ENCODE peak calls at places on chromosomes 3 and 15, in five cellular contexts. One of them, this sample, is unnamed.

GRCh38 chr15:79878078-79878705 is 18.6 kb downstream of the MTHFS start:
- DNase-seq in GM12878: no peak
- DNase-seq in HepG2: no peak
- DNase-seq in K562: no peak
- DNase-seq in IMR-90: no peak
- DNase-seq in this sample: no peak

GRCh38 chr3:129688310-129688895 is 81.9 kb upstream of the PLXND1 start:
- DNase-seq in GM12878: no peak
- DNase-seq in HepG2: peak
- DNase-seq in K562: no peak
- DNase-seq in IMR-90: peak
- DNase-seq in this sample: no peak

GRCh38 chr3:125647318-125648014 is 52.2 kb upstream of the OSBPL11 start:
- DNase-seq in GM12878: no peak
- DNase-seq in HepG2: no peak
- DNase-seq in K562: no peak
- DNase-seq in IMR-90: no peak
- DNase-seq in this sample: no peak

GRCh38 chr3:119810018-119810435 is 28.1 kb downstream of the NR1I2 start:
- DNase-seq in GM12878: peak
- DNase-seq in HepG2: no peak
- DNase-seq in K562: no peak
- DNase-seq in IMR-90: peak
- DNase-seq in this sample: no peak

GRCh38 chr15:64847016-64847415 is 5.3 kb downstream of the PLEKHO2 start:
- DNase-seq in GM12878: no peak
- DNase-seq in HepG2: no peak
- DNase-seq in K562: no peak
- DNase-seq in IMR-90: no peak
- DNase-seq in this sample: no peak

GRCh38 chr3:156230291-156230900 is 110.0 kb downstream of the KCNAB1 start:
- DNase-seq in GM12878: no peak
- DNase-seq in HepG2: no peak
- DNase-seq in K562: no peak
- DNase-seq in IMR-90: no peak
- DNase-seq in this sample: no peak

GRCh38 chr3:129543999-129544398 is 1.0 kb downstream of the H1-8 start:
- DNase-seq in GM12878: no peak
- DNase-seq in HepG2: no peak
- DNase-seq in K562: no peak
- DNase-seq in IMR-90: no peak
- DNase-seq in this sample: no peak

GRCh38 chr15:80489030-80489594 is 84.9 kb downstream of the ARNT2 start:
- DNase-seq in GM12878: no peak
- DNase-seq in HepG2: peak
- DNase-seq in K562: no peak
- DNase-seq in IMR-90: peak
- DNase-seq in this sample: no peak

GRCh38 chr3:7672124-7672523 is 811.2 kb downstream of the GRM7 start:
- DNase-seq in GM12878: no peak
- DNase-seq in HepG2: no peak
- DNase-seq in K562: no peak
- DNase-seq in IMR-90: no peak
- DNase-seq in this sample: no peak

GRCh38 chr3:175426805-175427204 is 567.7 kb downstream of the NAALADL2 start:
- DNase-seq in GM12878: no peak
- DNase-seq in HepG2: no peak
- DNase-seq in K562: no peak
- DNase-seq in IMR-90: peak
- DNase-seq in this sample: no peak

GRCh38 chr15:92907880-92908279 is 7.8 kb downstream of the CHD2 start:
- DNase-seq in GM12878: no peak
- DNase-seq in HepG2: no peak
- DNase-seq in K562: peak
- DNase-seq in IMR-90: peak
- DNase-seq in this sample: peak

GRCh38 chr3:9951962-9952805 is at the start of gene PRRT3:
- DNase-seq in GM12878: no peak
- DNase-seq in HepG2: no peak
- DNase-seq in K562: peak
- DNase-seq in IMR-90: peak
- DNase-seq in this sample: no peak

GRCh38 chr15:57972801-57973311 is 92.7 kb downstream of the ALDH1A2 start:
- DNase-seq in GM12878: no peak
- DNase-seq in HepG2: no peak
- DNase-seq in K562: no peak
- DNase-seq in IMR-90: no peak
- DNase-seq in this sample: no peak

GRCh38 chr3:63807901-63808589 is 11.1 kb upstream of the C3orf49 start:
- DNase-seq in GM12878: no peak
- DNase-seq in HepG2: no peak
- DNase-seq in K562: no peak
- DNase-seq in IMR-90: no peak
- DNase-seq in this sample: no peak

GRCh38 chr15:67133738-67134576 is 68.6 kb downstream of the SMAD3 start:
- DNase-seq in GM12878: no peak
- DNase-seq in HepG2: no peak
- DNase-seq in K562: no peak
- DNase-seq in IMR-90: peak
- DNase-seq in this sample: peak

GRCh38 chr3:133591271-133591742 is 17.8 kb downstream of the CDV3 start:
- DNase-seq in GM12878: no peak
- DNase-seq in HepG2: no peak
- DNase-seq in K562: no peak
- DNase-seq in IMR-90: peak
- DNase-seq in this sample: no peak

GRCh38 chr15:67520976-67521769 is at the start of gene C15orf61:
- DNase-seq in GM12878: peak
- DNase-seq in HepG2: peak
- DNase-seq in K562: peak
- DNase-seq in IMR-90: peak
- DNase-seq in this sample: peak

GRCh38 chr15:70561885-70562284 is 201.5 kb downstream of the UACA start:
- DNase-seq in GM12878: no peak
- DNase-seq in HepG2: no peak
- DNase-seq in K562: no peak
- DNase-seq in IMR-90: no peak
- DNase-seq in this sample: no peak

GRCh38 chr3:142281474-142281873 is 56.1 kb upstream of the GK5 start:
- DNase-seq in GM12878: no peak
- DNase-seq in HepG2: no peak
- DNase-seq in K562: no peak
- DNase-seq in IMR-90: no peak
- DNase-seq in this sample: no peak

GRCh38 chr15:26210980-26211379 is 347.9 kb upstream of the ATP10A start:
- DNase-seq in GM12878: no peak
- DNase-seq in HepG2: no peak
- DNase-seq in K562: no peak
- DNase-seq in IMR-90: no peak
- DNase-seq in this sample: no peak

GRCh38 chr3:39268554-39268910 is 11.3 kb downstream of the CX3CR1 start:
- DNase-seq in GM12878: no peak
- DNase-seq in HepG2: no peak
- DNase-seq in K562: no peak
- DNase-seq in IMR-90: no peak
- DNase-seq in this sample: no peak

GRCh38 chr15:58064119-58065010 is 1.1 kb downstream of the ALDH1A2 start:
- DNase-seq in GM12878: no peak
- DNase-seq in HepG2: no peak
- DNase-seq in K562: no peak
- DNase-seq in IMR-90: no peak
- DNase-seq in this sample: no peak

GRCh38 chr15:58475573-58476524 is 44.1 kb downstream of the LIPC start:
- DNase-seq in GM12878: no peak
- DNase-seq in HepG2: peak
- DNase-seq in K562: no peak
- DNase-seq in IMR-90: peak
- DNase-seq in this sample: no peak

DNA sequence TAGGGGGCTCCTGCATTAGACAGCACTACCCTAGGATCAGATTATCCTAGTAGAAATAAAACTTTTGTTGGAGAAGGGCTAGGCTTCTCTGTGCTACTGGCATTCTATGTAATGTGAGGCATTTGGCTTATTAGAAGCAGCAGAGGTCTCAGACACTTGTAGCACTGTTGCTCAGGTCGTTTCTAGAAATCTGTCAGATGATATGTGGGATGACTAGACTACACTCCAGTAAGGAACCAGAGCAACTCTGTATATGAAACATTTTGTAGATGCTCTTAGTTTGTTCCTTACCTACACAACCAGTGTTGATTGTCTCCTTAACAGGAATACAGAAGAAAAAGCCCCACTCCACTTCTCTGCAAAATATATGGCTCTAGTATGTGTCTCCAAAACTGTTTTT is 21.9 kb upstream of the FBXL22 start:
- DNase-seq in GM12878: no peak
- DNase-seq in HepG2: no peak
- DNase-seq in K562: no peak
- DNase-seq in IMR-90: no peak
- DNase-seq in this sample: no peak
- TF ChIP-seq CTCF in GM12878: no peak
- TF ChIP-seq CTCF in HepG2: no peak
- TF ChIP-seq CTCF in K562: no peak
- TF ChIP-seq CTCF in IMR-90: no peak
- TF ChIP-seq CTCF in this sample: no peak

DNA sequence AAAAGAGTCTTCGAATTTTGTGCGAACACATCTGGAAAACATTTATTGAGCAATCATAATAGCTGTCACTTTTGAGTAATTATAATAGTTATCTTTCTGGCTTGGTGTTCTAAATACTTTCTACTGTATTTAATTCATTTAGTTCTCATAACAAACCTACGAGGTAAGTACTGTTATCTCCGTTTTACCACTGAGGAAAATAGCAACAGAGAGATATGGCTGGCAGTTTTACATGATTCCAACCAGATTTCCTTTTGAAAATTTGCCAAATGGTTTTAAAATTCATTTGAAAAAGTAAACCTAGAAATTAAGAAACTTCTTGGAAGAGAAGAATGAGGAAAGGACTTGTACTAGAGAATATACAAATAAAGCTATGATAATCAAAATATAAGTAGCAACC is 37.3 kb upstream of the MGA start:
- DNase-seq in GM12878: no peak
- DNase-seq in HepG2: no peak
- DNase-seq in K562: no peak
- DNase-seq in IMR-90: no peak
- DNase-seq in this sample: no peak
- TF ChIP-seq BHLHE40 in GM12878: no peak
- TF ChIP-seq BHLHE40 in HepG2: no peak
- TF ChIP-seq BHLHE40 in K562: no peak
- TF ChIP-seq BHLHE40 in IMR-90: no peak
- TF ChIP-seq BHLHE40 in this sample: no peak

GRCh38 chr15:43511012-43511885 is 6.2 kb upstream of the MAP1A start:
- DNase-seq in GM12878: no peak
- DNase-seq in HepG2: peak
- DNase-seq in K562: peak
- DNase-seq in IMR-90: no peak
- DNase-seq in this sample: peak
- TF ChIP-seq CTCF in GM12878: no peak
- TF ChIP-seq CTCF in HepG2: peak
- TF ChIP-seq CTCF in K562: peak
- TF ChIP-seq CTCF in IMR-90: peak
- TF ChIP-seq CTCF in this sample: peak

GRCh38 chr3:109176726-109177125 is 40.2 kb downstream of the C3orf85 start:
- DNase-seq in GM12878: no peak
- DNase-seq in HepG2: no peak
- DNase-seq in K562: no peak
- DNase-seq in IMR-90: no peak
- DNase-seq in this sample: no peak
- TF ChIP-seq BHLHE40 in GM12878: no peak
- TF ChIP-seq BHLHE40 in HepG2: no peak
- TF ChIP-seq BHLHE40 in K562: no peak
- TF ChIP-seq BHLHE40 in IMR-90: no peak
- TF ChIP-seq BHLHE40 in this sample: no peak

DNA sequence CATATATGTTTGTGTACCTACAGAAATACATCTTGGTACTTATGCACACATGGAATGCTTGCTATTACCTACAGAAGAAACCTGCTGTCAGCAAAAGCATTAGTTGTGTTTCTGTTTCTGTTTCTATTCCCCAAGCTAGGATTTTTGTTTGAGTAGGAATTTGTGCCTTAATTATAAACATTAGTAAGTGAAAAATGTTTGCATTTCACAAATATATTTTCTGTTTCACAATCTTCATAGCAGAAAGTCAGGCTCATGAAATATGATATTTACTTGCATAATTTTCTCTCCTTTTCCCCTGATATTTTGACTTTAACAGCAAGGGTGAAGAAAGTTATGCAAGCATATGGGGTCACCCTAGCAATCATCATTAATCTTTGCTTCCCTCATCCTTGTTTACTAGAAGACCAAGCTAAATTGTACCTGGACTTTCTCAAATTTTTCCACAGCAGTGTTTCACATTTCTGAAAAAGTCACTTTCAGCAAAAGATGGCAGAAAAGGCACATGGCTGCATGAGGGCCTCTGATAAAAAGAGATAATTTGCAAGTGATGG is 140.3 kb upstream of the SEMA6D start:
- DNase-seq in GM12878: no peak
- DNase-seq in HepG2: no peak
- DNase-seq in K562: no peak
- DNase-seq in IMR-90: peak
- DNase-seq in this sample: no peak
- TF ChIP-seq CTCF in GM12878: no peak
- TF ChIP-seq CTCF in HepG2: no peak
- TF ChIP-seq CTCF in K562: no peak
- TF ChIP-seq CTCF in IMR-90: no peak
- TF ChIP-seq CTCF in this sample: no peak

GRCh38 chr3:124217542-124217941 is 225.6 kb upstream of the ROPN1 start:
- DNase-seq in GM12878: no peak
- DNase-seq in HepG2: peak
- DNase-seq in K562: peak
- DNase-seq in IMR-90: peak
- DNase-seq in this sample: peak
- TF ChIP-seq BHLHE40 in GM12878: no peak
- TF ChIP-seq BHLHE40 in HepG2: no peak
- TF ChIP-seq BHLHE40 in K562: no peak
- TF ChIP-seq BHLHE40 in IMR-90: no peak
- TF ChIP-seq BHLHE40 in this sample: no peak

DNA sequence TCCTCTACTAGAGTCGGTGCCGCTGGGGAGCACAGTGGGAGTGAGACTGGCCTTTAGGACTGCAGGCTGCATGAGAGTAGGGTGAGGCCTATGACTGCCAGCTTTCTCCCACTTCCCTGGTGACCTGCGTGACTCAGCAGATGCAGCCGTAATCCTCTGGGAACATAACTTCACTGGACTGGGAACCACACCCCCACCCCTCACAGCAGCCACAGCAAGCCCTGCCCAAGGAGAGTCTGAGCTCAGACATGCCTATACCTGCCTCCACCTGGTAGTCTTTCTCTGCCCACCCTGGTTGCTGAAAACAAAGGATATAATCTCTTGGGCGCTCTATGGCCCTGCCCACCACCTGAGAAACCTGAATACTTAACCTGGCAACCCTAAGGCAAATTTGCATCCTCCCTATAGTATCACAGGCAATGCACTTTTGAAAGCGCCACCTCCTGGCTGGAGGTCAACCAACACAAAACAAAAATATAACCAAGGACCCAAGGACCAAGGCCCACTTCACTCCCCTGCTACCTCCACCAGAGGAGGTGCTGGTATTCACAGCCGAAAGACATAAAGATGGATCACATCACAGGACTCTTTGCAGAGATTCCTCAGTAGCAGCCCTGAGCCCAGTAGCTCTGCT is 308.9 kb downstream of the CTNNB1 start:
- DNase-seq in GM12878: no peak
- DNase-seq in HepG2: no peak
- DNase-seq in K562: peak
- DNase-seq in IMR-90: no peak
- DNase-seq in this sample: peak
- TF ChIP-seq CTCF in GM12878: no peak
- TF ChIP-seq CTCF in HepG2: peak
- TF ChIP-seq CTCF in K562: no peak
- TF ChIP-seq CTCF in IMR-90: no peak
- TF ChIP-seq CTCF in this sample: no peak

This sample was measured in A549.